ENCODE peak calls at places on chromosomes 16 and 17, in eight cellular contexts. A, S, H, B, K, F, Y and Z are unnamed samples.

GRCh38 chr16:28181557-28181914 is 30.2 kb downstream of the XPO6 start:
- DNase-seq in A (peak), S (no peak), H (peak), B (no peak), K (peak), F (peak), Y (peak), Z (peak)

GRCh38 chr17:62179525-62180161 is 114.6 kb upstream of the MED13 start:
- DNase-seq in A (no peak), S (peak), H (peak), B (no peak), K (peak), F (no peak), Y (peak), Z (no peak)

GRCh38 chr17:21294321-21295035 is 10.0 kb downstream of the MAP2K3 start:
- DNase-seq in A (no peak), S (no peak), H (no peak), B (no peak), K (no peak), F (no peak), Y (no peak), Z (no peak)

GRCh38 chr17:66483946-66484345 is 181.5 kb downstream of the PRKCA start:
- DNase-seq in A (no peak), S (no peak), H (no peak), B (no peak), K (no peak), F (no peak), Y (no peak), Z (no peak)

GRCh38 chr16:27317738-27318398 is 4.1 kb downstream of the IL4R start:
- DNase-seq in A (peak), S (no peak), H (no peak), B (no peak), K (no peak), F (no peak), Y (no peak), Z (no peak)

GRCh38 chr16:85570213-85570734 is 42.8 kb upstream of the GSE1 start:
- DNase-seq in A (no peak), S (no peak), H (no peak), B (no peak), K (no peak), F (no peak), Y (no peak), Z (no peak)

GRCh38 chr16:10741844-10742243 is 1.8 kb upstream of the NUBP1 start:
- DNase-seq in A (no peak), S (peak), H (peak), B (no peak), K (no peak), F (peak), Y (no peak), Z (peak)

GRCh38 chr17:50205111-50205821 is 3.8 kb upstream of the COL1A1 start:
- DNase-seq in A (peak), S (peak), H (no peak), B (no peak), K (no peak), F (no peak), Y (peak), Z (no peak)

GRCh38 chr17:74566132-74566753 is 1.1 kb downstream of the CD300H start:
- DNase-seq in A (peak), S (peak), H (peak), B (no peak), K (peak), F (peak), Y (peak), Z (peak)

GRCh38 chr16:81451753-81452680 is 7.4 kb downstream of the CMIP start:
- DNase-seq in A (peak), S (peak), H (no peak), B (no peak), K (no peak), F (no peak), Y (no peak), Z (no peak)

GRCh38 chr17:28712705-28713415 is 1.2 kb upstream of the PROCA1 start:
- DNase-seq in A (no peak), S (no peak), H (no peak), B (no peak), K (no peak), F (no peak), Y (no peak), Z (no peak)

GRCh38 chr17:28714281-28714680 is 2.6 kb upstream of the PROCA1 start:
- DNase-seq in A (no peak), S (no peak), H (no peak), B (no peak), K (peak), F (no peak), Y (no peak), Z (no peak)

GRCh38 chr17:28711723-28712036 is at the start of gene PROCA1:
- DNase-seq in A (no peak), S (no peak), H (no peak), B (no peak), K (no peak), F (no peak), Y (no peak), Z (no peak)

GRCh38 chr17:28710948-28711722 is 553 bp downstream of the PROCA1 start:
- DNase-seq in A (peak), S (peak), H (peak), B (peak), K (peak), F (peak), Y (peak), Z (peak)

GRCh38 chr17:28712037-28712704 is 483 bp upstream of the PROCA1 start:
- DNase-seq in A (peak), S (peak), H (no peak), B (no peak), K (no peak), F (no peak), Y (no peak), Z (peak)
- H3K4me3 ChIP-seq in A (peak), S (no peak), H (no peak), B (peak), K (no peak), F (no peak), Y (peak), Z (no peak)

GRCh38 chr16:50265260-50265659 is 1.1 kb upstream of the ADCY7 start:
- DNase-seq in A (no peak), S (peak), H (no peak), B (no peak), K (peak), F (peak), Y (peak), Z (no peak)

GRCh38 chr16:50267151-50267631 is 840 bp downstream of the ADCY7 start:
- DNase-seq in A (no peak), S (no peak), H (no peak), B (no peak), K (no peak), F (no peak), Y (no peak), Z (no peak)

GRCh38 chr16:50266337-50267091 is at the start of gene ADCY7:
- DNase-seq in A (peak), S (peak), H (peak), B (no peak), K (no peak), F (peak), Y (peak), Z (peak)

GRCh38 chr16:50263940-50264929 is 2.1 kb upstream of the ADCY7 start:
- DNase-seq in A (no peak), S (no peak), H (peak), B (no peak), K (peak), F (no peak), Y (peak), Z (no peak)

DNA sequence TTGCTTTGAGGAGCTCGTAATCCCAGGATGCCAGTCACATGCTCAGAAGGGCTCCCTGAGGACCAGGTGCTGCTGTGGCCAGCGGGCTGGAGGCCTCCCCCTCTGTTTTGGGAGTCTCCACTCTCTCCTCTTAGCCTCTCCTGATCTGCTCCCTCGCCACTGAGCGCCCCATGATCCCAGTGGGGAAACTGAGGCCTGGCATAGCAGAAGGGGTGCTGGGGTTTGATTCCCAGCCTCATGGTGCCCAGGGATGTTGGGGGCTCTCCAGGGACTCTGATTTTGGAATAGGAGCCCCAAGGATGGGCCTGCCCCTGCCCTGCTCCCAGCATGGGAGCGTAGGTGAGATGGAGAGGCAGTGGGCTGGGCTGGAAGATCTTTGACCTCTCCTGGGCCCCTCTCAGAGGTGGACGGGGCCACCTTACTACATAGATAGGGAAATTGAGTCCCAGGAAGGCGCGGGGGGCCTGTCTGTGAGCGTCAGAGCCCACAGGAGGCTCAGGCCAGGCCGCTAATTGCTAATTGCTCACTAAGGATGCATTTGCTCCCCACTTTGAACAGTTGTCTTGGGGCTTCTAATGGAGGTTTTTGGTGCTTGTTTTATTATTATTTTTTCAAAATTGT is 525 bp upstream of the ADCY7 start:
- DNase-seq in A (no peak), S (no peak), H (no peak), B (no peak), K (no peak), F (no peak), Y (no peak), Z (no peak)
- H3K4me3 ChIP-seq in A (peak), S (no peak), H (peak), B (no peak), K (no peak), F (peak), Y (peak), Z (no peak)

DNA sequence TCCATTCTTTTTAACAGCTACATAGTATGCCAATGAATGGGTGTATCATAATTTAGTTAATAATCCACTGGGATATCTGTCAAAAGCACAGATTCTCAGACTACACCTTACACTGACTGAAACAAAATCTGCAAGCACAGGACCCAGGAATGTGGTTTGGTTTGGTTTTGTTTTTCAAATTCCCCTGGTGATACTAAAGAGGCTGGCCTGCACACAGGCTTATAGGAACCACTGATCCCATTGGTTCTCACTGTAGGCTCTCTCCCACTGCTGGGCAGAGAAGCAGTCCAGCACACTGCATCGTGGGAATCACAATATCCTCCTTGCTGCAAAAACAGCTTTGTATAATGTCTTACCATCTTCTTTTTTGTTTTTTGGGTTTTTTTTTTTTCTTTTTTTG is 67.1 kb downstream of the TEX14 start:
- DNase-seq in A (no peak), S (no peak), H (no peak), B (no peak), K (no peak), F (no peak), Y (no peak), Z (no peak)
- H3K4me3 ChIP-seq in A (no peak), S (no peak), H (no peak), B (no peak), K (no peak), F (no peak), Y (no peak), Z (no peak)

GRCh38 chr17:48539177-48539576 is 5.7 kb downstream of the HOXB2 start:
- DNase-seq in A (no peak), S (no peak), H (peak), B (no peak), K (no peak), F (no peak), Y (peak), Z (no peak)
- H3K4me3 ChIP-seq in A (no peak), S (no peak), H (no peak), B (no peak), K (no peak), F (no peak), Y (no peak), Z (no peak)

DNA sequence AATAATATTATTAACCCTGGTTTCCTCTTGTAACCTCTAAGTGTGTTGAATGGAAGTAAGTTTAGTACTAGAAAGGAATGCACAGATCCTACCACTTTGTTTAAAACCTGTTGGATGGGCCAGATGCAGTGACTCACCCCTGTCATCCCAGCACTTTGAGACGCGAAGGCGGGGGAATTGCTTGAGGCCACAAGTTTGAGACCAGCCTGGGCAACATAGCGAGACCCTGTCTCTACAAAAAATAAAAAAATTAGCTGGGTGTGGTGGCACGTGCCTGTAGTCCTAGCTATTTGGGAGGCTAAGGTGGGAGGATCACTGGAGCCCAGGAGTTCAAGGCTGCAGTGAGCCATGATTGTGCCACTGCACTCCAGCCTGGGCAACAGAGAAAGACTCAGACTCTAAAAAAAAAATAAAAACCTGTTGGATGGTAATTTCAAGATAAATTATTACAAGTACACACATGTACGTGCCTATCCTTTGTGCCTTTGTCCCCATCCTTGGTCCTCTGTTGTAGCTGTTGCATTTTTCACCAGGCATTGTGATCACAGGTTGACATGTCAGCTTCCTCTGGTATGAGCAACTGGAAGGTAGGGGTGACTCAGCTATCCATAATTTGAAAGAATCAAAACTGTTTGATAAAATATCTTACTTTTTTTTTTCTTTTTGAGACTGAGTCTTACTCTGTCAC is 30.7 kb upstream of the METTL9 start:
- DNase-seq in A (no peak), S (peak), H (no peak), B (no peak), K (no peak), F (no peak), Y (no peak), Z (no peak)
- H3K4me3 ChIP-seq in A (no peak), S (no peak), H (no peak), B (no peak), K (no peak), F (no peak), Y (no peak), Z (no peak)

GRCh38 chr16:88811600-88811849 is 203 bp downstream of the APRT start:
- DNase-seq in A (no peak), S (no peak), H (no peak), B (no peak), K (no peak), F (no peak), Y (no peak), Z (no peak)

GRCh38 chr16:88809068-88809675 is 2.6 kb downstream of the APRT start:
- DNase-seq in A (no peak), S (no peak), H (no peak), B (no peak), K (peak), F (no peak), Y (no peak), Z (no peak)

GRCh38 chr16:88810868-88811599 is 694 bp downstream of the APRT start:
- DNase-seq in A (peak), S (peak), H (peak), B (peak), K (peak), F (peak), Y (peak), Z (peak)

GRCh38 chr16:88809676-88810165 is 2.0 kb downstream of the APRT start:
- DNase-seq in A (no peak), S (no peak), H (no peak), B (no peak), K (no peak), F (no peak), Y (no peak), Z (no peak)

DNA sequence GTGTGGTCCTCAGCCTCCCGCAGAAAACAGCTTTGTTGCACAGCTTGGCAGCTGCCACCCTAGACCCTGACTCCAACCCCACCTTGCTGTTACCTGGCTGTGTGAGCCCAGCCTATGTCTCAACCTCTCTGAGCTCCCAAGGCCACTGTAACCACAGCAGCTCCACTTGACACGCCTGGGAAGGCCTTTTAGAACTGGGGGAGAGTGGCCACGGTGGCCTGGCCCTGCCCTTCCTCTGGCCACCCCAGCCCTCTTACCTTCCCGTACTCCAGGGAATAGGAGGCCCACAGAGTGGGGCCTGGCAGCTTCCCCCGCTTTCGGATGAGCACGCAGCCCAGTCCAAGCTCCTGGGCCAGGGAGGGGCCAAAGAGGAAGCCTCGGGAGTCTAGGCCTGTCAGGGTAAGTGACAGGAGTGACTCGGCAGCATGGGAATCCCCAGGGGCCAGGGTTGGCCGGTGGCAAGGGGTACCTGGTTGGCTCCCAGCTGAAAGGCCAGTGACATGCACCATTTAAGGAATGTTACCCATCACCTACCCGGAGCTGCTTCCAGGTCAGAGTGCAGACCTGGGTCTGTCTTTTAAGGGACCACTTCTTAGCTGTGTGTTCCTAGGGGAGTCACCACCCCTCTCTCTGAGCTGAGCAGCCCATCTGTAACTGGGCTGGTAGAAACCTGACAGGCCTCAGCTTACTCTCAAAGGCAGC is 1.4 kb downstream of the APRT start:
- DNase-seq in A (no peak), S (no peak), H (no peak), B (no peak), K (no peak), F (no peak), Y (peak), Z (no peak)
- H3K4me3 ChIP-seq in A (peak), S (peak), H (peak), B (peak), K (peak), F (peak), Y (peak), Z (no peak)

DNA sequence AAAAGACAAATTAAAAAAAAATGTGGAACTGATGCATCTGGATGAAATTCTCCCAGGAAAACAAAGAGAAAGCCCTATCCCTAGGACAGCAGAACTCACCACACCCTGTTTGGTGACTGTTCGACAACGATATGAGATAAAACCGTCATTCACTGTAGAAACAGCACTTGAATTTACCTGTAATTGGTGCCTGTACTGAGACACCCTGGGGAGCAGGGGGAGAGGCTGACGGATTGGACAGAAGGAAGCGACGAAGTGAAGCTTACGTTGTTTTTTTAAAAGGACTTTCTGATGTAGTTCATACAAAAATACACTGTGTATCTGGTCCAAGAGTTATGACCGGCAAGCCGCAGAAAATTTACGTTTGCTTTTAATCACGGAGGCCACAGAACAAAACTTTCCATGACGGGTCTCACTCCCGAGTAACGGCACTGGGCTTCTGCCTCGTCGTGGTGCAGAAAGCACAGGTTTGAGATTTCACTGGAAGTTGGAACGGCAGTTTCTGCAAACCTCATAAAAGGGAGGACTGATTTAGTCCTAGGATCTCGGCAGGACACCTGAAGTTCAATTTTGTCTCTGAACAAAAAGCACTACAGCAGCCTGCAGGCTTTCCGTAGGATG is 9.7 kb downstream of the NXN start:
- DNase-seq in A (no peak), S (no peak), H (no peak), B (no peak), K (no peak), F (no peak), Y (peak), Z (no peak)
- H3K4me3 ChIP-seq in A (no peak), S (no peak), H (peak), B (no peak), K (no peak), F (peak), Y (peak), Z (no peak)

GRCh38 chr17:44940768-44941167 is 6.8 kb downstream of the KIF18B start:
- DNase-seq in A (no peak), S (no peak), H (no peak), B (no peak), K (no peak), F (no peak), Y (no peak), Z (no peak)

GRCh38 chr17:44942456-44942855 is 5.1 kb downstream of the KIF18B start:
- DNase-seq in A (no peak), S (no peak), H (no peak), B (no peak), K (no peak), F (no peak), Y (no peak), Z (no peak)

GRCh38 chr17:44935116-44935515 is 12.5 kb downstream of the KIF18B start:
- DNase-seq in A (no peak), S (no peak), H (no peak), B (no peak), K (no peak), F (no peak), Y (no peak), Z (no peak)

GRCh38 chr17:44941712-44942331 is 5.8 kb downstream of the KIF18B start:
- DNase-seq in A (no peak), S (no peak), H (no peak), B (no peak), K (peak), F (no peak), Y (no peak), Z (no peak)

GRCh38 chr17:44940321-44940720 is 7.3 kb downstream of the KIF18B start:
- DNase-seq in A (no peak), S (no peak), H (no peak), B (no peak), K (peak), F (no peak), Y (peak), Z (peak)
- H3K4me3 ChIP-seq in A (no peak), S (no peak), H (no peak), B (no peak), K (no peak), F (no peak), Y (no peak), Z (no peak)